ENCODE peak calls at places on chromosome 1, in four cellular contexts. One of them, this sample, is unnamed.
A peak's percentile ranks its signal among the peaks of the same experiment; 100 is the strongest.

GRCh38 chr1:235954306-235955283 is 87.9 kb upstream of the LYST start:
- DNase-seq in breast epithelium: no peak
- DNase-seq in left lung: peak; percentile 86
- DNase-seq in left ventricle myocardium inferior: peak; percentile 28
- DNase-seq in this sample: peak; percentile 25

GRCh38 chr1:2801535-2802291 is at the start of gene TTC34:
- DNase-seq in breast epithelium: no peak
- DNase-seq in left lung: peak; percentile 78
- DNase-seq in left ventricle myocardium inferior: no peak
- DNase-seq in this sample: peak; percentile 30

GRCh38 chr1:56123421-56123820 is 455.9 kb downstream of the PLPP3 start:
- DNase-seq in breast epithelium: no peak
- DNase-seq in left lung: no peak
- DNase-seq in left ventricle myocardium inferior: no peak
- DNase-seq in this sample: no peak

GRCh38 chr1:218869276-218869675 is 304.4 kb upstream of the LYPLAL1 start:
- DNase-seq in breast epithelium: no peak
- DNase-seq in left lung: no peak
- DNase-seq in left ventricle myocardium inferior: no peak
- DNase-seq in this sample: no peak

GRCh38 chr1:117636637-117637425 is 31.0 kb downstream of the TENT5C start:
- DNase-seq in breast epithelium: no peak
- DNase-seq in left lung: no peak
- DNase-seq in left ventricle myocardium inferior: no peak
- DNase-seq in this sample: no peak

GRCh38 chr1:11794446-11795237 is 11.1 kb downstream of the MTHFR start:
- DNase-seq in breast epithelium: no peak
- DNase-seq in left lung: peak; percentile 41
- DNase-seq in left ventricle myocardium inferior: no peak
- DNase-seq in this sample: no peak

GRCh38 chr1:164559342-164560070 is 522 bp downstream of the PBX1 start:
- DNase-seq in breast epithelium: peak; percentile 39
- DNase-seq in left lung: peak; percentile 76
- DNase-seq in left ventricle myocardium inferior: peak; percentile 34
- DNase-seq in this sample: no peak

GRCh38 chr1:39996396-39997004 is 41.6 kb downstream of the MFSD2A start:
- DNase-seq in breast epithelium: no peak
- DNase-seq in left lung: no peak
- DNase-seq in left ventricle myocardium inferior: no peak
- DNase-seq in this sample: no peak

GRCh38 chr1:192581131-192581927 is 5.8 kb downstream of the RGS1 start:
- DNase-seq in breast epithelium: no peak
- DNase-seq in left lung: no peak
- DNase-seq in left ventricle myocardium inferior: no peak
- DNase-seq in this sample: no peak

GRCh38 chr1:226061793-226062557 is 541 bp upstream of the H3-3A start:
- DNase-seq in breast epithelium: peak; percentile 69
- DNase-seq in left lung: peak; percentile 95
- DNase-seq in left ventricle myocardium inferior: peak; percentile 82
- DNase-seq in this sample: peak; percentile 42

GRCh38 chr1:233127157-233127556 is 168.4 kb downstream of the PCNX2 start:
- DNase-seq in breast epithelium: no peak
- DNase-seq in left lung: no peak
- DNase-seq in left ventricle myocardium inferior: no peak
- DNase-seq in this sample: no peak

GRCh38 chr1:47529520-47530098 is 91.8 kb downstream of the FOXD2 start:
- DNase-seq in breast epithelium: no peak
- DNase-seq in left lung: no peak
- DNase-seq in left ventricle myocardium inferior: no peak
- DNase-seq in this sample: no peak

GRCh38 chr1:185315364-185316108 is 1.5 kb downstream of the IVNS1ABP start:
- DNase-seq in breast epithelium: no peak
- DNase-seq in left lung: no peak
- DNase-seq in left ventricle myocardium inferior: no peak
- DNase-seq in this sample: no peak

GRCh38 chr1:228059536-228060457 is 22.7 kb upstream of the ARF1 start:
- DNase-seq in breast epithelium: peak; percentile 93
- DNase-seq in left lung: peak; percentile 98
- DNase-seq in left ventricle myocardium inferior: no peak
- DNase-seq in this sample: peak; percentile 48

GRCh38 chr1:114023377-114023776 is 44.1 kb downstream of the OLFML3 start:
- DNase-seq in breast epithelium: no peak
- DNase-seq in left lung: no peak
- DNase-seq in left ventricle myocardium inferior: no peak
- DNase-seq in this sample: no peak

GRCh38 chr1:226001852-226002666 is 2.9 kb upstream of the SDE2 start:
- DNase-seq in breast epithelium: peak; percentile 87
- DNase-seq in left lung: no peak
- DNase-seq in left ventricle myocardium inferior: peak; percentile 40
- DNase-seq in this sample: peak; percentile 35

GRCh38 chr1:8122477-8123407 is 96.6 kb upstream of the ERRFI1 start:
- DNase-seq in breast epithelium: no peak
- DNase-seq in left lung: no peak
- DNase-seq in left ventricle myocardium inferior: no peak
- DNase-seq in this sample: no peak

GRCh38 chr1:16498573-16499359 is 15.3 kb downstream of the RNU1-1 start:
- DNase-seq in breast epithelium: peak; percentile 73
- DNase-seq in left lung: peak; percentile 98
- DNase-seq in left ventricle myocardium inferior: peak; percentile 92
- DNase-seq in this sample: peak; percentile 71
- TF ChIP-seq CTCF in breast epithelium: no peak
- TF ChIP-seq CTCF in left lung: no peak
- TF ChIP-seq CTCF in left ventricle myocardium inferior: peak; percentile 35
- TF ChIP-seq CTCF in this sample: no peak

DNA sequence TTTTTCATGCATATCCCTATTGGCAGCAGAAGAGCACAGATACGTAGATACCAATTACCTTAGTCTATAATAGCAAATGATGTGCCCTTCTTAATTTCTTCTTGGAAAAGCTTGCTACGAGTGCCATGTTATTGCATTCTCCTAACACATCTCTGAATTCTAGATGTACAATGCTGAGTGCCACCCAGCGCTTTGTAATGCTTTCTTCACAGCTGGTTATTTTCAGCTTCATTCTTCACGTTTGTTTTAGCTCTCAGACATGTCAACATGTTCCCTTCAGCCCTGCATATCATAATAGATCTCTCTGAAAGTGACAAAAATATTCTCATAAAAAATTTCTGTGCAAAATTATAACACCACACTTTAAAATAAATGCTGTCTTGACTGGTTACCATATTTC is 981.2 kb downstream of the TTLL7 start:
- DNase-seq in breast epithelium: no peak
- DNase-seq in left lung: no peak
- DNase-seq in left ventricle myocardium inferior: no peak
- DNase-seq in this sample: no peak
- H3K9me3 ChIP-seq in breast epithelium: peaks cover 14% of the 10 kb centered on the region
- H3K9me3 ChIP-seq in left lung: no peaks in the 10 kb centered on the region
- H3K9me3 ChIP-seq in left ventricle myocardium inferior: peaks cover 23% of the 10 kb centered on the region
- H3K9me3 ChIP-seq in this sample: no peaks in the 10 kb centered on the region

GRCh38 chr1:174747613-174748012 is 252.1 kb upstream of the CACYBP start:
- DNase-seq in breast epithelium: no peak
- DNase-seq in left lung: no peak
- DNase-seq in left ventricle myocardium inferior: no peak
- DNase-seq in this sample: no peak
- TF ChIP-seq CTCF in breast epithelium: no peak
- TF ChIP-seq CTCF in left lung: no peak
- TF ChIP-seq CTCF in left ventricle myocardium inferior: no peak
- TF ChIP-seq CTCF in this sample: no peak

GRCh38 chr1:209595032-209595431 is 11.5 kb downstream of the CAMK1G start:
- DNase-seq in breast epithelium: no peak
- DNase-seq in left lung: no peak
- DNase-seq in left ventricle myocardium inferior: no peak
- DNase-seq in this sample: no peak

GRCh38 chr1:209594440-209594839 is 10.9 kb downstream of the CAMK1G start:
- DNase-seq in breast epithelium: no peak
- DNase-seq in left lung: no peak
- DNase-seq in left ventricle myocardium inferior: no peak
- DNase-seq in this sample: no peak

GRCh38 chr1:209600541-209600940 is 17.0 kb downstream of the CAMK1G start:
- DNase-seq in breast epithelium: no peak
- DNase-seq in left lung: no peak
- DNase-seq in left ventricle myocardium inferior: no peak
- DNase-seq in this sample: no peak

GRCh38 chr1:209595599-209595998 is 12.1 kb downstream of the CAMK1G start:
- DNase-seq in breast epithelium: no peak
- DNase-seq in left lung: no peak
- DNase-seq in left ventricle myocardium inferior: no peak
- DNase-seq in this sample: no peak

GRCh38 chr1:209597496-209597895 is 14.0 kb downstream of the CAMK1G start:
- DNase-seq in breast epithelium: no peak
- DNase-seq in left lung: no peak
- DNase-seq in left ventricle myocardium inferior: no peak
- DNase-seq in this sample: no peak
- H3K9me3 ChIP-seq in breast epithelium: no peaks in the 10 kb centered on the region
- H3K9me3 ChIP-seq in left lung: no peaks in the 10 kb centered on the region
- H3K9me3 ChIP-seq in left ventricle myocardium inferior: no peaks in the 10 kb centered on the region
- H3K9me3 ChIP-seq in this sample: no peaks in the 10 kb centered on the region

GRCh38 chr1:109470245-109470644 is 3.9 kb downstream of the SYPL2 start:
- DNase-seq in breast epithelium: no peak
- DNase-seq in left lung: no peak
- DNase-seq in left ventricle myocardium inferior: no peak
- DNase-seq in this sample: no peak

GRCh38 chr1:109466100-109466439 is 276 bp upstream of the SYPL2 start:
- DNase-seq in breast epithelium: no peak
- DNase-seq in left lung: no peak
- DNase-seq in left ventricle myocardium inferior: no peak
- DNase-seq in this sample: no peak

GRCh38 chr1:109468903-109469302 is 2.6 kb downstream of the SYPL2 start:
- DNase-seq in breast epithelium: no peak
- DNase-seq in left lung: no peak
- DNase-seq in left ventricle myocardium inferior: no peak
- DNase-seq in this sample: no peak

GRCh38 chr1:109467301-109467777 is 993 bp downstream of the SYPL2 start:
- DNase-seq in breast epithelium: no peak
- DNase-seq in left lung: no peak
- DNase-seq in left ventricle myocardium inferior: no peak
- DNase-seq in this sample: no peak

GRCh38 chr1:109466440-109467300 is at the start of gene SYPL2:
- DNase-seq in breast epithelium: no peak
- DNase-seq in left lung: peak; percentile 86
- DNase-seq in left ventricle myocardium inferior: peak; percentile 64
- DNase-seq in this sample: no peak
- TF ChIP-seq CTCF in breast epithelium: no peak
- TF ChIP-seq CTCF in left lung: no peak
- TF ChIP-seq CTCF in left ventricle myocardium inferior: peak; percentile 15
- TF ChIP-seq CTCF in this sample: no peak

GRCh38 chr1:4305526-4306301 is 348.7 kb upstream of the AJAP1 start:
- DNase-seq in breast epithelium: no peak
- DNase-seq in left lung: no peak
- DNase-seq in left ventricle myocardium inferior: no peak
- DNase-seq in this sample: no peak
- H3K9me3 ChIP-seq in breast epithelium: peaks cover 6% of the 10 kb centered on the region
- H3K9me3 ChIP-seq in left lung: no peaks in the 10 kb centered on the region
- H3K9me3 ChIP-seq in left ventricle myocardium inferior: no peaks in the 10 kb centered on the region
- H3K9me3 ChIP-seq in this sample: no peaks in the 10 kb centered on the region

GRCh38 chr1:6053206-6053546 is 7.5 kb downstream of the KCNAB2 start:
- DNase-seq in breast epithelium: no peak
- DNase-seq in left lung: no peak
- DNase-seq in left ventricle myocardium inferior: no peak
- DNase-seq in this sample: no peak
- TF ChIP-seq CTCF in breast epithelium: no peak
- TF ChIP-seq CTCF in left lung: no peak
- TF ChIP-seq CTCF in left ventricle myocardium inferior: no peak
- TF ChIP-seq CTCF in this sample: peak; percentile 8